ENCODE peak calls at places on chromosomes 3 and 15, in ten cellular contexts. C, K, N, Q, Y, O, I, T, A and S are unnamed samples.

GRCh38 chr3:134074790-134075567 is 45.3 kb upstream of the SLCO2A1 start:
- DNase-seq in O (no peak), I (no peak), Q (no peak), C (no peak), Y (peak), K (no peak), T (no peak), N (no peak), A (no peak), S (no peak)

GRCh38 chr3:42906085-42906904 is at the start of gene ZNF662:
- DNase-seq in A (peak), I (no peak), K (no peak), T (no peak), N (peak), O (no peak), C (no peak), Q (no peak), Y (peak), S (no peak)

GRCh38 chr3:186385856-186386602 is 24.0 kb upstream of the DGKG start:
- DNase-seq in N (no peak), T (no peak), K (no peak), C (no peak), O (no peak), A (no peak), I (no peak), Y (peak), Q (no peak), S (no peak)

GRCh38 chr3:98213276-98213675 is 46.8 kb downstream of the OR5H15 start:
- DNase-seq in K (no peak), C (no peak), Q (no peak), I (no peak), N (no peak), T (no peak), A (no peak), O (no peak), Y (no peak), S (no peak)

GRCh38 chr15:61038387-61038786 is 190.7 kb downstream of the RORA start:
- DNase-seq in I (no peak), T (no peak), A (no peak), C (no peak), N (no peak), K (no peak), Q (no peak), O (no peak), Y (no peak), S (no peak)

GRCh38 chr15:88701561-88702095 is 62.8 kb downstream of the ISG20 start:
- DNase-seq in C (peak), N (no peak), O (peak), Q (no peak), I (no peak), A (no peak), T (peak), Y (no peak), K (peak), S (no peak)

GRCh38 chr3:61830111-61830400 is 268.7 kb downstream of the PTPRG start:
- DNase-seq in C (no peak), Q (no peak), N (no peak), T (no peak), Y (no peak), A (no peak), O (no peak), I (no peak), K (no peak), S (no peak)

GRCh38 chr3:15315003-15315402 is 17.4 kb downstream of the SH3BP5 start:
- DNase-seq in T (no peak), C (no peak), Y (no peak), K (no peak), A (no peak), I (no peak), Q (no peak), O (no peak), N (no peak), S (no peak)

GRCh38 chr3:35829499-35829898 is 190.2 kb downstream of the ARPP21 start:
- DNase-seq in Y (no peak), Q (no peak), C (no peak), K (no peak), T (peak), A (no peak), I (no peak), N (no peak), O (no peak), S (no peak)

GRCh38 chr15:96746621-96747155 is 416.2 kb downstream of the NR2F2 start:
- DNase-seq in I (no peak), C (no peak), O (no peak), Y (no peak), T (no peak), K (no peak), N (no peak), Q (no peak), A (no peak), S (no peak)

GRCh38 chr3:183817111-183817510 is 8.3 kb downstream of the MAP6D1 start:
- DNase-seq in A (no peak), N (no peak), Q (no peak), K (no peak), T (no peak), Y (no peak), I (no peak), O (no peak), C (no peak), S (no peak)

GRCh38 chr3:30347679-30348216 is 258.7 kb upstream of the TGFBR2 start:
- DNase-seq in N (peak), O (no peak), Y (no peak), I (no peak), T (peak), Q (peak), C (peak), K (peak), A (no peak), S (no peak)

GRCh38 chr15:90813796-90814192 is 54.6 kb upstream of the FURIN start:
- DNase-seq in C (no peak), K (no peak), T (no peak), O (no peak), Y (no peak), N (no peak), A (no peak), Q (no peak), I (no peak), S (no peak)

GRCh38 chr3:196115678-196116083 is 33.8 kb upstream of the TFRC start:
- DNase-seq in K (no peak), C (no peak), N (no peak), Q (no peak), I (no peak), Y (no peak), T (no peak), O (no peak), A (no peak), S (no peak)

GRCh38 chr15:39924437-39924836 is 4.4 kb upstream of the GPR176 start:
- DNase-seq in Q (no peak), K (no peak), C (no peak), T (no peak), Y (no peak), A (no peak), N (no peak), I (no peak), O (no peak), S (no peak)

GRCh38 chr3:130345487-130346079 is at the start of gene COL6A5:
- DNase-seq in Q (peak), A (no peak), O (no peak), K (no peak), Y (no peak), N (no peak), T (no peak), C (no peak), I (no peak), S (no peak)

GRCh38 chr3:64392001-64392400 is 166.7 kb upstream of the PRICKLE2 start:
- DNase-seq in Y (no peak), A (no peak), T (no peak), N (no peak), C (no peak), K (no peak), I (no peak), O (no peak), Q (no peak), S (no peak)

GRCh38 chr3:128483657-128484403 is 9.2 kb downstream of the GATA2 start:
- DNase-seq in N (no peak), A (no peak), Q (peak), Y (no peak), T (no peak), C (no peak), I (no peak), O (no peak), K (no peak), S (no peak)

GRCh38 chr3:10601131-10601856 is 95.9 kb upstream of the ATP2B2 start:
- DNase-seq in Y (no peak), N (no peak), K (no peak), Q (no peak), C (no peak), A (no peak), I (no peak), T (no peak), O (no peak), S (no peak)

GRCh38 chr3:13282528-13282985 is 137.6 kb downstream of the NUP210 start:
- DNase-seq in Y (no peak), C (no peak), O (no peak), Q (no peak), N (no peak), I (no peak), A (peak), K (no peak), T (no peak), S (no peak)

GRCh38 chr15:38647683-38648082 is 83.1 kb upstream of the RASGRP1 start:
- DNase-seq in Y (no peak), T (peak), O (no peak), C (no peak), Q (no peak), A (peak), I (no peak), K (no peak), N (no peak), S (no peak)

GRCh38 chr3:14769531-14770325 is 49.0 kb upstream of the FGD5 start:
- DNase-seq in Q (no peak), Y (peak), I (no peak), K (no peak), A (no peak), O (no peak), C (no peak), T (no peak), N (no peak), S (no peak)

GRCh38 chr3:2334921-2335320 is 236.3 kb downstream of the CNTN4 start:
- DNase-seq in N (no peak), T (no peak), Y (no peak), K (no peak), Q (no peak), O (no peak), I (no peak), C (no peak), A (no peak), S (no peak)

GRCh38 chr3:30871720-30872119 is 22.7 kb downstream of the GADL1 start:
- DNase-seq in K (no peak), Q (no peak), Y (no peak), T (no peak), O (no peak), N (no peak), A (no peak), C (no peak), I (no peak), S (no peak)

GRCh38 chr3:160398820-160399346 is at the start of gene IFT80:
- DNase-seq in N (peak), Y (peak), K (peak), A (peak), O (peak), Q (peak), C (peak), T (peak), I (peak), S (peak)

GRCh38 chr3:123481722-123482457 is 33.0 kb upstream of the ADCY5 start:
- DNase-seq in Y (no peak), C (no peak), A (no peak), K (no peak), I (no peak), N (no peak), T (no peak), Q (no peak), O (no peak), S (no peak)

GRCh38 chr15:66651913-66652642 is 50.0 kb upstream of the SMAD6 start:
- DNase-seq in Y (no peak), T (peak), K (no peak), I (no peak), N (no peak), O (no peak), A (no peak), Q (no peak), C (no peak), S (peak)

GRCh38 chr3:197501879-197502620 is 53.7 kb downstream of the BDH1 start:
- DNase-seq in I (peak), C (peak), Y (no peak), O (no peak), A (peak), N (no peak), T (peak), K (no peak), Q (no peak), S (no peak)

GRCh38 chr15:76514292-76514691 is 177.7 kb downstream of the ISL2 start:
- DNase-seq in A (no peak), T (peak), I (peak), O (no peak), Q (no peak), K (no peak), Y (no peak), N (no peak), C (no peak), S (no peak)

GRCh38 chr15:67809866-67810265 is 15.4 kb upstream of the SKOR1 start:
- DNase-seq in T (no peak), O (no peak), I (no peak), K (no peak), C (no peak), Y (no peak), N (no peak), Q (no peak), A (no peak), S (no peak)

GRCh38 chr15:35481992-35482391 is 64.0 kb downstream of the DPH6 start:
- DNase-seq in I (no peak), N (peak), Q (no peak), C (no peak), O (no peak), Y (no peak), A (no peak), T (no peak), K (no peak), S (peak)

GRCh38 chr3:30496496-30496966 is 109.9 kb upstream of the TGFBR2 start:
- DNase-seq in N (no peak), A (no peak), Y (peak), O (no peak), I (no peak), T (no peak), K (no peak), Q (peak), C (no peak), S (no peak)

GRCh38 chr15:27820232-27820631 is 278.9 kb downstream of the OCA2 start:
- DNase-seq in T (no peak), Y (no peak), A (no peak), K (no peak), Q (no peak), C (no peak), N (peak), O (no peak), I (no peak), S (no peak)

GRCh38 chr15:41558400-41559238 is at the start of gene TYRO3:
- DNase-seq in T (no peak), O (peak), Q (no peak), C (peak), I (no peak), K (peak), N (no peak), A (peak), Y (no peak), S (peak)

GRCh38 chr3:5019411-5020261 is 40.4 kb downstream of the BHLHE40 start:
- DNase-seq in C (peak), N (no peak), K (peak), Y (no peak), A (no peak), T (no peak), I (no peak), O (peak), Q (peak), S (no peak)

GRCh38 chr3:117059054-117059989 is 349.7 kb downstream of the TUSC7 start:
- DNase-seq in C (no peak), A (no peak), T (peak), I (peak), N (peak), K (no peak), Y (no peak), Q (no peak), O (no peak), S (no peak)

GRCh38 chr3:4714045-4714444 is 220.9 kb downstream of the ITPR1 start:
- DNase-seq in Q (no peak), I (no peak), T (no peak), N (no peak), O (no peak), Y (no peak), K (no peak), C (no peak), A (no peak), S (no peak)

GRCh38 chr15:77067691-77068367 is 3.1 kb downstream of the TSPAN3 start:
- DNase-seq in N (no peak), I (no peak), A (no peak), O (no peak), Y (no peak), Q (no peak), T (no peak), C (no peak), K (no peak), S (no peak)